ENCODE peak calls at places on chromosome 5, in four cellular contexts. G, H, E and V are unnamed samples.

GRCh38 chr5:57383093-57383861 is 99.3 kb downstream of the ACTBL2 start:
- DNase-seq in H (no peak), G (peak; percentile 30), E (no peak), V (no peak)

GRCh38 chr5:96247733-96248132 is 185.3 kb downstream of the PCSK1 start:
- DNase-seq in G (no peak), E (no peak), H (no peak), V (no peak)

GRCh38 chr5:57176350-57176857 is 2.5 kb downstream of the GPBP1 start:
- DNase-seq in H (no peak), E (no peak), G (no peak), V (no peak)

GRCh38 chr5:74386571-74387334 is 253.8 kb downstream of the ENC1 start:
- DNase-seq in H (no peak), E (no peak), G (no peak), V (no peak)

GRCh38 chr5:71483355-71483754 is 27.9 kb downstream of the BDP1 start:
- DNase-seq in E (no peak), H (no peak), G (peak; percentile 69), V (no peak)

GRCh38 chr5:28984642-28985041 is 1946.3 kb upstream of the CDH9 start:
- DNase-seq in G (no peak), H (no peak), E (no peak), V (no peak)

GRCh38 chr5:33637011-33637410 is 196.2 kb downstream of the TARS1 start:
- DNase-seq in E (no peak), G (no peak), H (no peak), V (no peak)

GRCh38 chr5:121497176-121497575 is 354.5 kb upstream of the FTMT start:
- DNase-seq in H (no peak), G (no peak), E (no peak), V (no peak)

GRCh38 chr5:22567983-22568382 is 285.2 kb downstream of the CDH12 start:
- DNase-seq in E (no peak), G (no peak), H (no peak), V (no peak)

GRCh38 chr5:181221792-181222629 is 1.1 kb upstream of the TRIM41 start:
- DNase-seq in G (peak; percentile 94), E (peak; percentile 98), H (peak; percentile 95), V (peak; percentile 97)

GRCh38 chr5:82054004-82054710 is 82.3 kb downstream of the ATG10 start:
- DNase-seq in E (no peak), G (no peak), H (no peak), V (no peak)

GRCh38 chr5:133396187-133396621 is 216.1 kb downstream of the FSTL4 start:
- DNase-seq in E (no peak), G (no peak), H (no peak), V (no peak)

GRCh38 chr5:143117821-143118220 is 285.7 kb downstream of the NR3C1 start:
- DNase-seq in E (no peak), G (no peak), H (no peak), V (no peak)

GRCh38 chr5:102481044-102481715 is 17.6 kb downstream of the SLCO6A1 start:
- DNase-seq in E (no peak), H (no peak), G (no peak), V (no peak)

GRCh38 chr5:137095597-137095996 is 403.5 kb downstream of the SPOCK1 start:
- DNase-seq in H (no peak), E (no peak), G (no peak), V (no peak)

GRCh38 chr5:1216918-1217295 is 8.3 kb upstream of the SLC6A18 start:
- DNase-seq in G (no peak), E (no peak), H (no peak), V (no peak)

GRCh38 chr5:6370580-6370979 is 7.8 kb downstream of the MED10 start:
- DNase-seq in H (no peak), G (no peak), E (no peak), V (no peak)

GRCh38 chr5:6365977-6366590 is 12.3 kb downstream of the MED10 start:
- DNase-seq in H (no peak), E (no peak), G (no peak), V (no peak)

GRCh38 chr5:6373081-6373846 is 5.1 kb downstream of the MED10 start:
- DNase-seq in G (no peak), H (no peak), E (no peak), V (no peak)

GRCh38 chr5:6372251-6373080 is 5.9 kb downstream of the MED10 start:
- DNase-seq in E (no peak), H (no peak), G (no peak), V (no peak)

DNA sequence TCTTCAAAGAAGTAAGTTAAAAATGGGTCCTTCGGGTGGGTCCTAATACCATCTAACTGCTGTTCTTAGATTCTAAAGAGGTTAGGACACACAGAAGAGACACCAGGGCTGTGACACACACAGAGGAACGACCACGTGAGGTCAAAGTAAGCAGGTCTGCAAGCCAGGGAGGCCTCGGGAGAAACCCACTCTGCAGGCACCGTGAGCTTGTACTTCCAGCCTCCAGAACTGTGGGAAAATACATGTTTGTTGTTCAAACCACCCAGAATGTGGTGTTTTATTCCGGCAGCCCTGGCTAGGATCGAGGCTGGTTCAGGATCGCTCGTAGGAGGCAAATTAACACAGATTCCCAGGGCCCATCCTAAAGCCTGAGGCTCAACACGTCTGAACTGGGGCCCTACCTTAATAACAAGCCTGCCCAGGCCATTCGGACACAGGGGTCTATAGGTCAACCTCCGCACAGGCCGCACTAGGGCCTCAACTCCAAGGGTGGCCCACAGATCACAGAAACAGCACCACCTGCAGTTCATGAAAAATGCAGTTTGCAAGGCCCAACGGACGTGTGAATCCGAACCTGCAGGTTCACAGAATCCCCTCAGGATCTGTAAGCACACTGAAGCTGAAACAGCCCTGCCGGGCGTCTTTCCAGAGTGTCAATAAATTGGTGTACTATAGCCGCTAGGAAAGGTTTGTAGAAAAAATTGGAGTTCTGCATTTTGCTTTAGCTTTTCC is 7.1 kb downstream of the MED10 start:
- DNase-seq in E (no peak), H (no peak), G (no peak), V (no peak)
- TF ChIP-seq CTCF in E (no peak), H (no peak), G (no peak), V (no peak)

GRCh38 chr5:150660108-150660831 is 781 bp upstream of the MYOZ3 start:
- DNase-seq in E (no peak), G (no peak), H (no peak), V (no peak)

GRCh38 chr5:150658121-150658520 is 2.9 kb upstream of the MYOZ3 start:
- DNase-seq in G (no peak), E (peak; percentile 46), H (no peak), V (peak; percentile 52)

GRCh38 chr5:150661086-150661485 is at the start of gene MYOZ3:
- DNase-seq in E (no peak), G (no peak), H (no peak), V (no peak)

GRCh38 chr5:150658699-150659265 is 2.3 kb upstream of the MYOZ3 start:
- DNase-seq in G (no peak), E (no peak), H (no peak), V (peak; percentile 56)

GRCh38 chr5:150659360-150660107 is 1.5 kb upstream of the MYOZ3 start:
- DNase-seq in G (no peak), H (no peak), E (no peak), V (peak; percentile 46)
- TF ChIP-seq POLR2AphosphoS5 in G (no peak), H (no peak), E (no peak), V (no peak)

DNA sequence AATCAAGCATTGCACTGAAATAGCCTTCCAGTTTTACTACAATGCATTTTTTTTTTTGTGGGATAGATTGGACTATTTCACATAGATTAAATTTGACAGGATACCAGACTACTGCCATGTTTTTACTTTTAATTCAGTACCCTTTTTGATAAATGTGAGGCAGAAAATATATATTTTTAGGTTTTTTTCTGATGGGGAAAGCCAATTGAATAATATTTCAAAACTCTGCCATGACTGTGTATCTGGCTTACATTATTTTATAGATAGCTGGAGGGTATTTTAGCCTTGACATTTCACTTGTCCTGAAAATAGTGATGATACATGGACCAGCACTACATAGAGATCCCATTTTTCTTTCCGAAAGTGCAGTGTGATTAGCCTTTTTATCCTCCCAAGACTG is 133.5 kb upstream of the PRR16 start:
- DNase-seq in G (no peak), H (no peak), E (no peak), V (no peak)
- TF ChIP-seq EP300 in G (no peak), H (no peak), E (no peak), V (no peak)

GRCh38 chr5:63400079-63400478 is 562.2 kb downstream of the HTR1A start:
- DNase-seq in H (no peak), E (no peak), G (no peak), V (no peak)

GRCh38 chr5:63398346-63398745 is 563.9 kb downstream of the HTR1A start:
- DNase-seq in E (no peak), H (peak; percentile 39), G (no peak), V (no peak)

GRCh38 chr5:63401434-63402046 is 560.7 kb downstream of the HTR1A start:
- DNase-seq in G (peak; percentile 35), E (no peak), H (no peak), V (no peak)
- TF ChIP-seq CTCF in G (peak; percentile 73), E (peak; percentile 35), H (peak; percentile 47), V (peak; percentile 47)

GRCh38 chr5:170313344-170313743 is 15.8 kb upstream of the LCP2 start:
- DNase-seq in E (no peak), G (no peak), H (no peak), V (no peak)

GRCh38 chr5:170314696-170315095 is 17.1 kb upstream of the LCP2 start:
- DNase-seq in E (no peak), H (no peak), G (no peak), V (no peak)

GRCh38 chr5:170316933-170317332 is 19.4 kb upstream of the LCP2 start:
- DNase-seq in E (no peak), H (no peak), G (no peak), V (no peak)

GRCh38 chr5:170312666-170313065 is 15.1 kb upstream of the LCP2 start:
- DNase-seq in H (no peak), E (no peak), G (no peak), V (no peak)

DNA sequence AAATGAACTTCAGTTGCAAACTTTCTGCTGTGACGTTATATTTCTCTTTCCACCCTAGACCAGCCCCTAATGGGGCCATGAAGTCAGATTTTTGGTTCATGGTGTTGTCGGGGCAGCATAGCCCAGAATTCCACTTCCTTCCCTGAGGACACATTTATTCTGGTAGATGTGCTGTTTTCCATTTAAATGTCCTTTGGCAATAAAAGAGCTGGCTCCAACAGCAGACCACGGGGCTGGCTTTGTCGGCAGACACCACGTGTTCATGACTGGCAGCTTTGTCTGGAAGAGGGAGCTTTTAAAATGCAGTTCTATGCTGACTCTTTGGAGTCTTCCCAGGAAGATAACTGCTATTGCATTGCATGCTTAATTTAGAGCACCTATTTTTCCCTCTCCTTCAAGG is 17.6 kb upstream of the LCP2 start:
- DNase-seq in H (no peak), G (no peak), E (peak; percentile 86), V (peak; percentile 94)
- TF ChIP-seq POLR2AphosphoS5 in H (no peak), G (no peak), E (no peak), V (peak; percentile 64)

DNA sequence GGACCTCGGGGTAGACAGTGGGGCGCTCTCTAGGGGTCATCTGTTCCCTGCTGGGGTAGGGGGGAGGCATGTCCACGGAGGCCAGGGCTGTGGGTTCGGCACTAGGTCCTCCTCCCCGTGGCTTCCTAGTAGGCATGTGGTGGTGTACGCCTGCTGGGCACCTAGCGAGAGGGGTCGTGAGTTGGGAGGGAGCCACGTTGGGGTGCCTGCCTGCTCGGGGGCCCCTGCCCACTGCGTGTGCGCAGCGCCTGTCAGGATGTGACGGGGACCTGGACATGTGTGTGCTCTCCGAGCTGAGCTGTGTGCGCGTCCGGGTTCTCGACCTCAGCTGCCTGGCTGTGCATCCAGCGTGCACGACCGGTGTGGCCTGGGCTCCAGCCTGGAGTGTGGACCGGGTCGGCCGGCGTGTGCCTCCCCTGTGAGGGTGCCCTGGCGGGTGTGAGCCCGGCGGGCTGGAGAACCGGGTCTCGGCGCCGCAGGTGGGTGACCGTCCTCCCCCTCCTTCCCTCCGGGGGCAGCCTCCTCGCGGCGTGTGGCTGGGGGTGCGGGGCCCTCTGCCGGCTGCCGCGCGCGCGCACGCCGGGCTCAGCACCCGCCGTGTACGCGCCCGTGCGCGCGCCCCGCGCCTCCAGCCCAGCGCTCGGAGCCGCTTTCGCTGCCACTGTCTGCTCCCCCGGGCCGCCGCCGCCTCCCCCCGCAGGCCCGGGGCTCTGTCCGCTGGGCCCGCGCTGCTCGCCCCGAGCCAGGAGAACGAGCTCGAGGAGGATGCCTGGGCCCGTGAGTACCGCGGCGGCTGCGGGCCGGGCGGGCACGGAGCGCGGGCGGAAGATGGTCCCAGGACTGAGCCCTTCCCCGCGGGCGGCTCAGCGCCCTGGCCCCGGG is at the start of gene PRR7:
- DNase-seq in E (peak; percentile 76), H (no peak), G (no peak), V (no peak)
- TF ChIP-seq EP300 in E (no peak), H (no peak), G (no peak), V (no peak)